ENCODE peak calls at places on chromosomes 16 and 17, in eight cellular contexts. J, U, A, M, I, H, B and Z are unnamed samples.

GRCh38 chr16:51175081-51175480 is 24.0 kb upstream of the SALL1 start:
- DNase-seq in H (no peak), J (no peak), M (no peak), I (no peak), U (no peak), A (no peak), B (no peak), Z (no peak)

GRCh38 chr16:87698241-87698640 is 67.5 kb downstream of the KLHDC4 start:
- DNase-seq in M (no peak), H (no peak), I (no peak), B (no peak), U (no peak), J (no peak), A (no peak), Z (no peak)

GRCh38 chr16:75733305-75734141 is 7.2 kb upstream of the CPHXL start:
- DNase-seq in H (no peak), A (no peak), J (no peak), M (peak), I (peak), U (no peak), B (no peak), Z (no peak)

GRCh38 chr16:69522732-69523404 is 42.9 kb upstream of the NFAT5 start:
- DNase-seq in I (peak), B (no peak), M (no peak), U (peak), H (no peak), A (no peak), J (no peak), Z (no peak)

GRCh38 chr17:74408262-74408661 is 23.6 kb upstream of the GPRC5C start:
- DNase-seq in I (no peak), B (no peak), H (peak), A (no peak), J (no peak), U (no peak), M (no peak), Z (no peak)

GRCh38 chr16:30068750-30069574 is 3.4 kb downstream of the ALDOA start:
- DNase-seq in U (peak), I (peak), B (no peak), H (peak), M (no peak), J (peak), A (peak), Z (no peak)

GRCh38 chr17:81305051-81305630 is 10.0 kb upstream of the SLC38A10 start:
- DNase-seq in M (no peak), A (no peak), I (no peak), B (no peak), J (no peak), U (no peak), H (no peak), Z (no peak)

GRCh38 chr17:47820023-47820789 is 1.4 kb downstream of the OSBPL7 start:
- DNase-seq in I (no peak), M (no peak), J (no peak), H (peak), A (no peak), B (no peak), U (no peak), Z (no peak)

GRCh38 chr16:566475-567361 is at the start of gene NHLRC4:
- DNase-seq in J (peak), M (no peak), U (peak), A (peak), I (no peak), H (no peak), B (no peak), Z (peak)

GRCh38 chr17:47802341-47803022 is 19.1 kb downstream of the OSBPL7 start:
- DNase-seq in M (no peak), J (peak), B (peak), H (peak), I (peak), A (peak), U (peak), Z (peak)

GRCh38 chr17:55089955-55090573 is 121.5 kb downstream of the STXBP4 start:
- DNase-seq in A (peak), J (no peak), U (peak), M (no peak), B (no peak), H (no peak), I (peak), Z (peak)

GRCh38 chr16:84198401-84198800 is 7.4 kb downstream of the ADAD2 start:
- DNase-seq in H (no peak), J (no peak), A (no peak), B (no peak), U (no peak), I (peak), M (peak), Z (no peak)

GRCh38 chr17:5592382-5592781 is 8.1 kb upstream of the NLRP1 start:
- DNase-seq in U (no peak), H (no peak), M (no peak), A (no peak), B (no peak), I (peak), J (peak), Z (no peak)